ENCODE peak calls at places on chromosomes 4 and X, in ten cellular contexts. One of them, this sample, is unnamed.

GRCh38 chrX:118553042-118553714 is 57.6 kb downstream of the DOCK11 start:
- DNase-seq in body of pancreas: no peak
- DNase-seq in AG09309: no peak
- DNase-seq in transverse colon: no peak
- DNase-seq in hepatocyte: no peak
- DNase-seq in fibroblast of pulmonary artery: no peak
- DNase-seq in mesothelial cell of epicardium: no peak
- DNase-seq in psoas muscle: no peak
- DNase-seq in GM20000: no peak
- DNase-seq in upper lobe of left lung: no peak
- DNase-seq in this sample: no peak

GRCh38 chr4:1537410-1538095 is 131.3 kb upstream of the NKX1-1 start:
- DNase-seq in body of pancreas: no peak
- DNase-seq in AG09309: no peak
- DNase-seq in transverse colon: no peak
- DNase-seq in hepatocyte: no peak
- DNase-seq in fibroblast of pulmonary artery: no peak
- DNase-seq in mesothelial cell of epicardium: no peak
- DNase-seq in psoas muscle: peak
- DNase-seq in GM20000: no peak
- DNase-seq in upper lobe of left lung: no peak
- DNase-seq in this sample: no peak

GRCh38 chr4:23022032-23022431 is 329.3 kb downstream of the GBA3 start:
- DNase-seq in body of pancreas: no peak
- DNase-seq in AG09309: peak
- DNase-seq in transverse colon: no peak
- DNase-seq in hepatocyte: peak
- DNase-seq in fibroblast of pulmonary artery: peak
- DNase-seq in mesothelial cell of epicardium: no peak
- DNase-seq in psoas muscle: no peak
- DNase-seq in GM20000: no peak
- DNase-seq in upper lobe of left lung: no peak
- DNase-seq in this sample: no peak

GRCh38 chrX:11533211-11533651 is 132.5 kb downstream of the ARHGAP6 start:
- DNase-seq in body of pancreas: no peak
- DNase-seq in AG09309: peak
- DNase-seq in transverse colon: no peak
- DNase-seq in hepatocyte: peak
- DNase-seq in fibroblast of pulmonary artery: peak
- DNase-seq in mesothelial cell of epicardium: no peak
- DNase-seq in psoas muscle: no peak
- DNase-seq in GM20000: peak
- DNase-seq in upper lobe of left lung: no peak
- DNase-seq in this sample: no peak

GRCh38 chr4:86498560-86499166 is 95.5 kb upstream of the PTPN13 start:
- DNase-seq in body of pancreas: peak
- DNase-seq in AG09309: peak
- DNase-seq in transverse colon: no peak
- DNase-seq in hepatocyte: peak
- DNase-seq in fibroblast of pulmonary artery: peak
- DNase-seq in mesothelial cell of epicardium: no peak
- DNase-seq in psoas muscle: no peak
- DNase-seq in GM20000: peak
- DNase-seq in upper lobe of left lung: no peak
- DNase-seq in this sample: no peak

GRCh38 chr4:74267998-74268606 is 40.2 kb upstream of the EPGN start:
- DNase-seq in body of pancreas: no peak
- DNase-seq in AG09309: no peak
- DNase-seq in transverse colon: no peak
- DNase-seq in hepatocyte: peak
- DNase-seq in fibroblast of pulmonary artery: peak
- DNase-seq in mesothelial cell of epicardium: no peak
- DNase-seq in psoas muscle: no peak
- DNase-seq in GM20000: no peak
- DNase-seq in upper lobe of left lung: no peak
- DNase-seq in this sample: no peak

GRCh38 chrX:134544614-134545255 is 84.8 kb downstream of the HPRT1 start:
- DNase-seq in body of pancreas: peak
- DNase-seq in AG09309: no peak
- DNase-seq in transverse colon: peak
- DNase-seq in hepatocyte: peak
- DNase-seq in fibroblast of pulmonary artery: no peak
- DNase-seq in mesothelial cell of epicardium: peak
- DNase-seq in psoas muscle: no peak
- DNase-seq in GM20000: no peak
- DNase-seq in upper lobe of left lung: peak
- DNase-seq in this sample: peak

GRCh38 chrX:72002886-72003285 is 92.2 kb downstream of the NHSL2 start:
- DNase-seq in body of pancreas: no peak
- DNase-seq in AG09309: no peak
- DNase-seq in transverse colon: no peak
- DNase-seq in hepatocyte: no peak
- DNase-seq in fibroblast of pulmonary artery: no peak
- DNase-seq in mesothelial cell of epicardium: no peak
- DNase-seq in psoas muscle: no peak
- DNase-seq in GM20000: no peak
- DNase-seq in upper lobe of left lung: no peak
- DNase-seq in this sample: no peak

GRCh38 chr4:6891436-6892170 is 18.0 kb upstream of the TBC1D14 start:
- DNase-seq in body of pancreas: no peak
- DNase-seq in AG09309: no peak
- DNase-seq in transverse colon: no peak
- DNase-seq in hepatocyte: no peak
- DNase-seq in fibroblast of pulmonary artery: peak
- DNase-seq in mesothelial cell of epicardium: no peak
- DNase-seq in psoas muscle: no peak
- DNase-seq in GM20000: no peak
- DNase-seq in upper lobe of left lung: no peak
- DNase-seq in this sample: no peak

GRCh38 chr4:139721789-139722188 is 56.2 kb downstream of the MGST2 start:
- DNase-seq in body of pancreas: no peak
- DNase-seq in AG09309: no peak
- DNase-seq in transverse colon: no peak
- DNase-seq in hepatocyte: no peak
- DNase-seq in fibroblast of pulmonary artery: no peak
- DNase-seq in mesothelial cell of epicardium: no peak
- DNase-seq in psoas muscle: no peak
- DNase-seq in GM20000: no peak
- DNase-seq in upper lobe of left lung: no peak
- DNase-seq in this sample: no peak

GRCh38 chrX:69060631-69061408 is 104.4 kb downstream of the PJA1 start:
- DNase-seq in body of pancreas: peak
- DNase-seq in AG09309: no peak
- DNase-seq in transverse colon: peak
- DNase-seq in hepatocyte: peak
- DNase-seq in fibroblast of pulmonary artery: peak
- DNase-seq in mesothelial cell of epicardium: peak
- DNase-seq in psoas muscle: no peak
- DNase-seq in GM20000: peak
- DNase-seq in upper lobe of left lung: peak
- DNase-seq in this sample: peak

GRCh38 chrX:45472968-45473367 is 272.3 kb upstream of the DIPK2B start:
- DNase-seq in body of pancreas: no peak
- DNase-seq in AG09309: peak
- DNase-seq in transverse colon: no peak
- DNase-seq in hepatocyte: no peak
- DNase-seq in fibroblast of pulmonary artery: peak
- DNase-seq in mesothelial cell of epicardium: no peak
- DNase-seq in psoas muscle: no peak
- DNase-seq in GM20000: no peak
- DNase-seq in upper lobe of left lung: no peak
- DNase-seq in this sample: no peak

GRCh38 chr4:128283071-128283470 is 4.5 kb downstream of the PGRMC2 start:
- DNase-seq in body of pancreas: no peak
- DNase-seq in AG09309: no peak
- DNase-seq in transverse colon: no peak
- DNase-seq in hepatocyte: no peak
- DNase-seq in fibroblast of pulmonary artery: no peak
- DNase-seq in mesothelial cell of epicardium: no peak
- DNase-seq in psoas muscle: no peak
- DNase-seq in GM20000: no peak
- DNase-seq in upper lobe of left lung: no peak
- DNase-seq in this sample: no peak

GRCh38 chrX:120315776-120316175 is 4.5 kb upstream of the TMEM255A start:
- DNase-seq in body of pancreas: no peak
- DNase-seq in AG09309: no peak
- DNase-seq in transverse colon: no peak
- DNase-seq in hepatocyte: no peak
- DNase-seq in fibroblast of pulmonary artery: no peak
- DNase-seq in mesothelial cell of epicardium: no peak
- DNase-seq in psoas muscle: no peak
- DNase-seq in GM20000: no peak
- DNase-seq in upper lobe of left lung: no peak
- DNase-seq in this sample: no peak

GRCh38 chrX:120311632-120312000 is 355 bp upstream of the TMEM255A start:
- DNase-seq in body of pancreas: no peak
- DNase-seq in AG09309: no peak
- DNase-seq in transverse colon: no peak
- DNase-seq in hepatocyte: no peak
- DNase-seq in fibroblast of pulmonary artery: no peak
- DNase-seq in mesothelial cell of epicardium: no peak
- DNase-seq in psoas muscle: no peak
- DNase-seq in GM20000: no peak
- DNase-seq in upper lobe of left lung: no peak
- DNase-seq in this sample: no peak

GRCh38 chrX:120310861-120311631 is at the start of gene TMEM255A:
- DNase-seq in body of pancreas: no peak
- DNase-seq in AG09309: no peak
- DNase-seq in transverse colon: no peak
- DNase-seq in hepatocyte: peak
- DNase-seq in fibroblast of pulmonary artery: no peak
- DNase-seq in mesothelial cell of epicardium: peak
- DNase-seq in psoas muscle: peak
- DNase-seq in GM20000: no peak
- DNase-seq in upper lobe of left lung: no peak
- DNase-seq in this sample: no peak

GRCh38 chrX:120316587-120317283 is 5.5 kb upstream of the TMEM255A start:
- DNase-seq in body of pancreas: no peak
- DNase-seq in AG09309: no peak
- DNase-seq in transverse colon: no peak
- DNase-seq in hepatocyte: peak
- DNase-seq in fibroblast of pulmonary artery: peak
- DNase-seq in mesothelial cell of epicardium: no peak
- DNase-seq in psoas muscle: no peak
- DNase-seq in GM20000: no peak
- DNase-seq in upper lobe of left lung: no peak
- DNase-seq in this sample: no peak
- TF ChIP-seq CTCF in body of pancreas: no peak
- TF ChIP-seq CTCF in AG09309: no peak
- TF ChIP-seq CTCF in transverse colon: no peak
- TF ChIP-seq CTCF in hepatocyte: no peak
- TF ChIP-seq CTCF in fibroblast of pulmonary artery: no peak
- TF ChIP-seq CTCF in mesothelial cell of epicardium: no peak
- TF ChIP-seq CTCF in psoas muscle: no peak
- TF ChIP-seq CTCF in GM20000: no peak
- TF ChIP-seq CTCF in upper lobe of left lung: no peak
- TF ChIP-seq CTCF in this sample: no peak

GRCh38 chrX:129956145-129956544 is 26.3 kb upstream of the BCORL1 start:
- DNase-seq in body of pancreas: no peak
- DNase-seq in AG09309: no peak
- DNase-seq in transverse colon: no peak
- DNase-seq in hepatocyte: no peak
- DNase-seq in fibroblast of pulmonary artery: no peak
- DNase-seq in mesothelial cell of epicardium: no peak
- DNase-seq in psoas muscle: no peak
- DNase-seq in GM20000: no peak
- DNase-seq in upper lobe of left lung: no peak
- DNase-seq in this sample: no peak
- TF ChIP-seq CTCF in body of pancreas: no peak
- TF ChIP-seq CTCF in AG09309: no peak
- TF ChIP-seq CTCF in transverse colon: no peak
- TF ChIP-seq CTCF in hepatocyte: no peak
- TF ChIP-seq CTCF in fibroblast of pulmonary artery: no peak
- TF ChIP-seq CTCF in mesothelial cell of epicardium: no peak
- TF ChIP-seq CTCF in psoas muscle: no peak
- TF ChIP-seq CTCF in GM20000: no peak
- TF ChIP-seq CTCF in upper lobe of left lung: no peak
- TF ChIP-seq CTCF in this sample: no peak

GRCh38 chrX:50206753-50207152 is 2.2 kb downstream of the CCNB3 start:
- DNase-seq in body of pancreas: no peak
- DNase-seq in AG09309: no peak
- DNase-seq in transverse colon: no peak
- DNase-seq in hepatocyte: no peak
- DNase-seq in fibroblast of pulmonary artery: no peak
- DNase-seq in mesothelial cell of epicardium: no peak
- DNase-seq in psoas muscle: no peak
- DNase-seq in GM20000: no peak
- DNase-seq in upper lobe of left lung: no peak
- DNase-seq in this sample: no peak

DNA sequence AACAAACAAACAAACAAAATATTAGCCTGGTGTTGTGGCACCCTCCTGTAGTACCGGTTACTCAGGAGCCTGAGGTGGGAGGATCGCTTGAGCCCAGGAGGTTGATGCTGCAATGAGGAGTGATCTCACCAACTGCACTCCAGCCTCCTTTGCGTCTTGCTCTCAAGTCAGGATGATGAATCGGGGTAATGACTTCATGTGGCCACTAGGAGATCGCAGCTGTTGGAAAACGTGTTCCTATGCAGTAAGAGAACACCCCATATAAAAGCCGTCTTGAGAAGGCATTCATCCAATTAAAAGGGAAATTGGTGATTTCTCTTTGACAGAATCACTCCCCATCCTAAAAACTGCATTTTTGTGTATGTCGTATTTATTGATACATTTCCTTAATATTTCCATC is 6.9 kb downstream of the CCNB3 start:
- DNase-seq in body of pancreas: no peak
- DNase-seq in AG09309: no peak
- DNase-seq in transverse colon: no peak
- DNase-seq in hepatocyte: no peak
- DNase-seq in fibroblast of pulmonary artery: peak
- DNase-seq in mesothelial cell of epicardium: no peak
- DNase-seq in psoas muscle: no peak
- DNase-seq in GM20000: no peak
- DNase-seq in upper lobe of left lung: no peak
- DNase-seq in this sample: no peak
- TF ChIP-seq CTCF in body of pancreas: no peak
- TF ChIP-seq CTCF in AG09309: peak
- TF ChIP-seq CTCF in transverse colon: no peak
- TF ChIP-seq CTCF in hepatocyte: no peak
- TF ChIP-seq CTCF in fibroblast of pulmonary artery: peak
- TF ChIP-seq CTCF in mesothelial cell of epicardium: no peak
- TF ChIP-seq CTCF in psoas muscle: peak
- TF ChIP-seq CTCF in GM20000: no peak
- TF ChIP-seq CTCF in upper lobe of left lung: peak
- TF ChIP-seq CTCF in this sample: peak

DNA sequence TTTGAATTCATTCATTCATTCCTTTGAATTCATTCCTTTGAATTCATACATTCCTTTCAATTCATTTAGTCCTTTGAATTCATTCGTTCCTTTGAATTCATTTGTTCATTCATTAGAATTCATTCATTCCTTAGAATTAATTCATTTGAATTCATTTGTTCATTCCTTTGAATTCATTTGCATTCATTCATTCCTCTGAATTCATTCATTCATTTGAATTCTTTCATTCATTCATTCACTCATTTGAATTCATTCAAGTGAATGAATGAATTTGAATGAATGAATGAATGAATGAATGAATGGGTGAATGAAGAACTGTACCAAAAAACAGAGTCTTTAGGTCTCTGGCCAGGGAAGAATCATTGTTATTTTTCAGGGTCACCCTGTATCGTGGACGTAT is 216.6 kb downstream of the DHRSX start:
- DNase-seq in body of pancreas: no peak
- DNase-seq in AG09309: no peak
- DNase-seq in transverse colon: no peak
- DNase-seq in hepatocyte: no peak
- DNase-seq in fibroblast of pulmonary artery: no peak
- DNase-seq in mesothelial cell of epicardium: no peak
- DNase-seq in psoas muscle: no peak
- DNase-seq in GM20000: no peak
- DNase-seq in upper lobe of left lung: no peak
- DNase-seq in this sample: no peak
- TF ChIP-seq CTCF in body of pancreas: no peak
- TF ChIP-seq CTCF in AG09309: no peak
- TF ChIP-seq CTCF in transverse colon: no peak
- TF ChIP-seq CTCF in hepatocyte: no peak
- TF ChIP-seq CTCF in fibroblast of pulmonary artery: no peak
- TF ChIP-seq CTCF in mesothelial cell of epicardium: no peak
- TF ChIP-seq CTCF in psoas muscle: no peak
- TF ChIP-seq CTCF in GM20000: no peak
- TF ChIP-seq CTCF in upper lobe of left lung: no peak
- TF ChIP-seq CTCF in this sample: no peak

This sample was measured in progenitor cell of endocrine pancreas.